ENCODE peak calls at places on chromosomes 7 and 10, in eight cellular contexts. K is adrenal gland, Z is astrocyte of the spinal cord, T is nephron progenitor cell, R is fibroblast of pulmonary artery, E is tibial artery, C is A549, H is ovary. G is an unnamed sample.
A peak's percentile ranks its signal among the peaks of the same experiment; 100 is the strongest.

GRCh38 chr7:117759950-117760640 is 113.1 kb downstream of the CTTNBP2 start:
- DNase-seq in R (peak; percentile 48), T (no peak), K (no peak), E (no peak), C (no peak), Z (peak; percentile 10), H (no peak), G (no peak)

GRCh38 chr7:85023066-85023687 is 163.7 kb downstream of the SEMA3D start:
- DNase-seq in H (no peak), K (peak; percentile 16), E (no peak), R (peak; percentile 70), C (peak; percentile 53), T (peak; percentile 35), Z (peak; percentile 59), G (peak; percentile 49)

GRCh38 chr10:125878957-125879835 is 1.9 kb downstream of the DHX32 start:
- DNase-seq in H (no peak), R (peak; percentile 84), Z (peak; percentile 96), C (peak; percentile 86), E (no peak), T (no peak), K (peak; percentile 57), G (peak; percentile 89)

GRCh38 chr7:94423116-94423515 is 28.4 kb downstream of the COL1A2 start:
- DNase-seq in H (no peak), Z (peak; percentile 33), R (peak; percentile 18), C (no peak), K (no peak), T (no peak), E (no peak), G (no peak)

GRCh38 chr10:119549247-119549999 is 6.9 kb upstream of the RGS10 start:
- DNase-seq in C (no peak), E (no peak), K (no peak), R (no peak), T (no peak), Z (no peak), H (no peak), G (no peak)

GRCh38 chr7:29422829-29423228 is 140.8 kb upstream of the PRR15 start:
- DNase-seq in E (no peak), R (no peak), H (no peak), Z (no peak), K (no peak), C (no peak), T (no peak), G (no peak)

GRCh38 chr10:121702351-121703320 is 104.4 kb upstream of the FGFR2 start:
- DNase-seq in T (no peak), E (no peak), H (no peak), C (peak; percentile 53), K (no peak), R (peak; percentile 12), Z (peak; percentile 65), G (peak; percentile 77)

GRCh38 chr10:78901694-78902093 is 167.1 kb upstream of the ZMIZ1 start:
- DNase-seq in H (no peak), E (no peak), C (no peak), T (no peak), Z (no peak), K (no peak), R (no peak), G (no peak)

GRCh38 chr7:142618655-142619351 is 130.5 kb upstream of the PRSS1 start:
- DNase-seq in T (no peak), R (no peak), E (no peak), K (no peak), C (no peak), H (no peak), Z (no peak), G (no peak)

GRCh38 chr7:92820191-92820590 is 16.2 kb downstream of the CDK6 start:
- DNase-seq in H (no peak), T (no peak), Z (no peak), E (no peak), K (no peak), C (no peak), R (no peak), G (no peak)

GRCh38 chr7:47483604-47484273 is 98.2 kb downstream of the TNS3 start:
- DNase-seq in K (no peak), Z (peak; percentile 41), H (no peak), E (no peak), R (peak; percentile 45), T (no peak), C (no peak), G (no peak)

GRCh38 chr7:30757343-30757695 is 5.4 kb downstream of the INMT start:
- DNase-seq in E (no peak), K (no peak), T (no peak), R (no peak), Z (no peak), C (no peak), H (no peak), G (no peak)

GRCh38 chr7:75995996-75996395 is 1.6 kb upstream of the TMEM120A start:
- DNase-seq in R (no peak), E (peak; percentile 59), Z (no peak), K (no peak), C (no peak), H (peak; percentile 26), T (no peak), G (no peak)

GRCh38 chr7:30920584-30921539 is 9.2 kb downstream of the AQP1 start:
- DNase-seq in K (peak; percentile 60), R (peak; percentile 51), Z (peak; percentile 50), E (peak; percentile 90), C (peak; percentile 27), T (peak; percentile 0), H (peak; percentile 11), G (peak; percentile 61)

GRCh38 chr10:102775201-102775972 is 31.6 kb downstream of the WBP1L start:
- DNase-seq in H (peak; percentile 65), Z (peak; percentile 45), T (no peak), K (peak; percentile 65), R (peak; percentile 53), E (peak; percentile 98), C (no peak), G (no peak)

GRCh38 chr7:100933735-100934134 is 15.6 kb upstream of the MUC3A start:
- DNase-seq in T (no peak), K (no peak), Z (no peak), H (no peak), E (no peak), R (no peak), C (no peak), G (no peak)

DNA sequence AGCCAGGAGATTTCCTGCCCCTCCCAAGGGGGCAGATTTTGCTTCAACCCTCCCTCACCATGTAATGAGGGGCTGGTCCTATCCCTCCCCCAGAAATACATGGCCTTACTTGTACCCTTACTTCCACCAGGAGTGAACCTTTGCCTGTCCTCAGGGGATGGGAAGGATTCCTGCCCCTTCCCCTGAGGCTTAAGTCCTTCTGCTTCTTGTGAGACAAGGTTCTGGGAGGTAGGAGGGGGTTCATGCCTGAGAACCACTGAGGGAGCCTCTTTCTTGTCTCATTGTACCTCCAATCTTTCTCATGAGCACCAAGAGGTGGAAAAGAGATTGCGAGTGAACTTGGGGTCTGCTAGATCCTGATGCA is 19.5 kb upstream of the MUC3A start:
- DNase-seq in R (no peak), Z (no peak), E (no peak), T (no peak), H (no peak), C (no peak), K (no peak), G (no peak)
- TF ChIP-seq CTCF in R (no peak), Z (no peak), E (no peak), T (no peak), H (no peak), C (no peak), K (no peak), G (no peak)

DNA sequence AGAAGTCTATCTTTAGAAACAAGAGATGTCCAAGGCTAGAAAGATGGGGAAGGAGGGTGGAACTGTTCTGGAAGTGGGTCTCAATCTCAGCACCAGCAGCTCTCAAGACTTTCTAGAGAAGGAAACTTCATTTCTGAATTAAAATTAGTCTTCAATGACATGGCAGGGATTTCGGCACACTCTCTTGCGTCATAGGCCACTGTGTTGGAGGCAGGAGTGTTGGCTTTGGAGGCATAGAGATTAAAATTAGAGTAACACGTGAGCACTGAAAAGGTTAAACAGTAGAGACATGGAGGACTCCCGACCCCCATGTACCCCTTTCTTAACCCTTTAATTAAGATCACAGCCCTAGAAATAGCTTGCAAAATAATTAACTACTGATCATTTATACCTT is 43.3 kb downstream of the EGFR start:
- DNase-seq in E (no peak), C (no peak), R (no peak), Z (no peak), K (no peak), T (no peak), H (no peak), G (no peak)
- TF ChIP-seq CTCF in E (no peak), C (no peak), R (no peak), Z (no peak), K (no peak), T (no peak), H (no peak), G (no peak)

GRCh38 chr7:24017519-24017918 is 266.5 kb upstream of the NPY start:
- DNase-seq in H (no peak), K (no peak), T (no peak), E (no peak), R (no peak), C (no peak), Z (no peak), G (no peak)
- TF ChIP-seq CTCF in H (no peak), K (no peak), T (no peak), E (no peak), R (no peak), C (no peak), Z (no peak), G (no peak)

GRCh38 chr7:99927536-99927935 is 1.9 kb downstream of the GJC3 start:
- DNase-seq in T (no peak), C (no peak), E (no peak), H (no peak), Z (no peak), K (no peak), R (no peak), G (no peak)

GRCh38 chr7:99929730-99930053 is 272 bp upstream of the GJC3 start:
- DNase-seq in C (no peak), H (no peak), K (no peak), T (no peak), Z (no peak), E (no peak), R (no peak), G (no peak)

GRCh38 chr7:99930376-99930775 is 956 bp upstream of the GJC3 start:
- DNase-seq in H (no peak), T (no peak), C (no peak), Z (no peak), E (no peak), K (no peak), R (no peak), G (no peak)

GRCh38 chr7:99928188-99928587 is 1.2 kb downstream of the GJC3 start:
- DNase-seq in T (no peak), K (no peak), E (no peak), C (no peak), H (no peak), R (no peak), Z (no peak), G (no peak)

DNA sequence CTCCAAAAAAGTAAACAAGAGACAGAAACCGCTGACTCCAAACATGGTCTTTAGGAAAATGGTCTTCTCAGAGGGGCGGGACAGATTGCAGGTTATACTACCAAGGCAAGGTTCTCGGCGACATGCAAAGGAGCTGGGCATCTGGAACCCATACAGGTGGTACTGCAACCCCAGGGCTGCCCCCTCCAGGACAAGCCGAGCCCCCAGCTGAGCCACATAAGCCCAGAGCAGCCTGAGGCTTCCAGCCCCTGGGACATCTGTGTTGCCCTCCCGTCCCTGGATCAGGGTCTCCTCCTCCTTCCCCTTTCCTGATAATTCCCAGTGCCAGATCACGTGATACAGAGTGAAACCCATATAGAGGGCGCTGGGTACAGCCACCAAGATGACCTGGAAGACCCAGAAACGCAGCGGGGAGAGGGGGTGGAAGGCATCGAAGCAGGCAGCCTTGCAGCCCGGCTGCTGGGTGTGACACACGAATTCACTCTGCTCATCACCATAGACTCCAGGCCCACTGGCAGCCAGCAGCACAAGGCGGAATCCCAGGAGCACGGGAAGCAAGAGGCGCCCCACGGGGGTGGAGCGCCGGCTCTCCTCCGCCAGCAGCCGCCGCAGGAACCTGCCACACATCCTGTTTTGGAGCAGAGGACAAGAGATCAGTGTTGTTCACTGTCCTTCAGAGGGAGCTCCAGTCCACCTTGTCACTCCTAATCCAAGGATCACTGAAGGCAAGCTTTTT is at the start of gene GJC3:
- DNase-seq in Z (peak; percentile 33), R (peak; percentile 63), K (peak; percentile 28), H (peak; percentile 24), E (no peak), T (peak; percentile 53), C (peak; percentile 75), G (peak; percentile 66)
- TF ChIP-seq CTCF in Z (peak; percentile 36), R (peak; percentile 46), K (no peak), H (no peak), E (no peak), T (peak; percentile 13), C (peak; percentile 54), G (peak; percentile 50)

G was measured in HFFc6.